ENCODE peak calls at places on chromosomes 2 and 18, in ten cellular contexts. D is Caco-2; U is activated T-helper 2 cell treated with anti-CD3 and anti-CD28 coated beads, Interferon-gamma antibody, Interleukin-2, Interleukin-4, amounts not matched to agents 10 μg/mL and 5 μg/mL and 100 μg/mL, durations not matched to agents 14 hours and 24 hours and 36 hours; I is Caki2; R is heart left ventricle; H is amniotic stem cell; Q is GM20000; O is activated CD4-positive, alpha-beta T cell treated with anti-CD3 and anti-CD28 coated beads, Interleukin-2, amount 50 U/mL, for 24 hours; C is anterior cingulate cortex; G is stimulated activated CD8-positive, alpha-beta memory T cell treated with anti-CD3 and anti-CD28 coated beads, Interleukin-12 subunit alpha, Interleukin-12 subunit beta, amount 100 ng/mL, for 1 hour. W is an unnamed sample.

GRCh38 chr2:144642892-144643291 is 123.0 kb upstream of the ZEB2 start:
- DNase-seq in H (no peak), C (no peak), I (no peak), G (no peak), Q (no peak), D (no peak), O (no peak), R (no peak), U (no peak), W (no peak)

GRCh38 chr2:100953406-100954043 is 48.6 kb upstream of the RPL31 start:
- DNase-seq in H (no peak), O (no peak), G (no peak), D (no peak), R (no peak), I (no peak), U (no peak), Q (no peak), C (no peak), W (no peak)

GRCh38 chr18:49008156-49008555 is 57.4 kb upstream of the SMAD7 start:
- DNase-seq in H (no peak), O (no peak), I (no peak), D (no peak), U (no peak), G (no peak), Q (no peak), C (no peak), R (peak), W (no peak)

GRCh38 chr18:23142285-23142929 is 7.1 kb downstream of the CABLES1 start:
- DNase-seq in D (no peak), R (no peak), C (no peak), Q (no peak), O (no peak), I (no peak), G (no peak), U (no peak), H (no peak), W (no peak)

GRCh38 chr2:11356760-11357159 is 12.3 kb upstream of the ROCK2 start:
- DNase-seq in C (no peak), U (no peak), H (no peak), O (no peak), R (no peak), D (no peak), Q (no peak), G (no peak), I (no peak), W (no peak)

GRCh38 chr18:28854964-28855363 is 678.0 kb upstream of the CDH2 start:
- DNase-seq in R (no peak), G (no peak), C (no peak), I (no peak), U (no peak), D (no peak), Q (no peak), O (no peak), H (no peak), W (no peak)

GRCh38 chr18:56511996-56512395 is 126.4 kb downstream of the TXNL1 start:
- DNase-seq in Q (no peak), H (no peak), U (no peak), O (no peak), D (no peak), C (no peak), I (no peak), G (no peak), R (no peak), W (no peak)

GRCh38 chr2:76973610-76974009 is 548.6 kb downstream of the LRRTM4 start:
- DNase-seq in I (no peak), G (no peak), U (no peak), C (no peak), Q (no peak), O (no peak), R (no peak), H (no peak), D (no peak), W (no peak)

GRCh38 chr2:60530660-60531276 is 22.7 kb downstream of the BCL11A start:
- DNase-seq in C (no peak), H (no peak), D (peak), O (no peak), Q (peak), I (peak), R (peak), G (no peak), U (no peak), W (no peak)

GRCh38 chr2:43818761-43819160 is 19.9 kb downstream of the ABCG5 start:
- DNase-seq in G (no peak), R (no peak), D (no peak), Q (no peak), O (no peak), C (no peak), U (no peak), I (peak), H (no peak), W (no peak)

W was measured in natural killer cell.